ENCODE peak calls at places on chromosomes 5 and 9, in four cellular contexts. One of them, this sample, is unnamed.
A peak's percentile ranks its signal among the peaks of the same experiment; 100 is the strongest.

GRCh38 chr5:68047035-68047434 is 168.5 kb upstream of the PIK3R1 start:
- DNase-seq in activated T-helper 1 cell treated with anti-CD3 and anti-CD28 coated beads, Interleukin-12 subunit alpha, Interleukin-12 subunit beta, Interleukin-2, Interleukin-4 antibody, amounts not matched to agents 30 ng/mL and 10 ng/mL and 1 ng/mL, durations not matched to agents 14 hours and 24 hours and 36 hours: no peak
- DNase-seq in amygdala: no peak
- DNase-seq in activated T-cell treated with anti-CD3 and anti-CD28 coated beads, Interleukin-2, amount 50 U/mL, for 72 hours: no peak
- DNase-seq in this sample: no peak

GRCh38 chr5:1494780-1495524 is 28.8 kb downstream of the LPCAT1 start:
- DNase-seq in activated T-helper 1 cell treated with anti-CD3 and anti-CD28 coated beads, Interleukin-12 subunit alpha, Interleukin-12 subunit beta, Interleukin-2, Interleukin-4 antibody, amounts not matched to agents 30 ng/mL and 10 ng/mL and 1 ng/mL, durations not matched to agents 14 hours and 24 hours and 36 hours: no peak
- DNase-seq in amygdala: no peak
- DNase-seq in activated T-cell treated with anti-CD3 and anti-CD28 coated beads, Interleukin-2, amount 50 U/mL, for 72 hours: peak; percentile 19
- DNase-seq in this sample: peak; percentile 79

GRCh38 chr5:177458912-177459350 is 12.3 kb downstream of the PRR7 start:
- DNase-seq in activated T-cell treated with anti-CD3 and anti-CD28 coated beads, Interleukin-2, amount 50 U/mL, for 72 hours: no peak
- DNase-seq in amygdala: no peak
- DNase-seq in activated T-helper 1 cell treated with anti-CD3 and anti-CD28 coated beads, Interleukin-12 subunit alpha, Interleukin-12 subunit beta, Interleukin-2, Interleukin-4 antibody, amounts not matched to agents 30 ng/mL and 10 ng/mL and 1 ng/mL, durations not matched to agents 14 hours and 24 hours and 36 hours: no peak
- DNase-seq in this sample: no peak

GRCh38 chr5:1033178-1033577 is 24.6 kb downstream of the NKD2 start:
- DNase-seq in activated T-helper 1 cell treated with anti-CD3 and anti-CD28 coated beads, Interleukin-12 subunit alpha, Interleukin-12 subunit beta, Interleukin-2, Interleukin-4 antibody, amounts not matched to agents 30 ng/mL and 10 ng/mL and 1 ng/mL, durations not matched to agents 14 hours and 24 hours and 36 hours: no peak
- DNase-seq in activated T-cell treated with anti-CD3 and anti-CD28 coated beads, Interleukin-2, amount 50 U/mL, for 72 hours: no peak
- DNase-seq in amygdala: no peak
- DNase-seq in this sample: peak; percentile 32

GRCh38 chr9:107227696-107228258 is 55.3 kb upstream of the RAD23B start:
- DNase-seq in activated T-cell treated with anti-CD3 and anti-CD28 coated beads, Interleukin-2, amount 50 U/mL, for 72 hours: no peak
- DNase-seq in amygdala: no peak
- DNase-seq in activated T-helper 1 cell treated with anti-CD3 and anti-CD28 coated beads, Interleukin-12 subunit alpha, Interleukin-12 subunit beta, Interleukin-2, Interleukin-4 antibody, amounts not matched to agents 30 ng/mL and 10 ng/mL and 1 ng/mL, durations not matched to agents 14 hours and 24 hours and 36 hours: no peak
- DNase-seq in this sample: no peak

GRCh38 chr5:9104576-9105339 is 441.1 kb downstream of the SEMA5A start:
- DNase-seq in activated T-cell treated with anti-CD3 and anti-CD28 coated beads, Interleukin-2, amount 50 U/mL, for 72 hours: no peak
- DNase-seq in amygdala: no peak
- DNase-seq in activated T-helper 1 cell treated with anti-CD3 and anti-CD28 coated beads, Interleukin-12 subunit alpha, Interleukin-12 subunit beta, Interleukin-2, Interleukin-4 antibody, amounts not matched to agents 30 ng/mL and 10 ng/mL and 1 ng/mL, durations not matched to agents 14 hours and 24 hours and 36 hours: no peak
- DNase-seq in this sample: no peak

GRCh38 chr9:79858509-79858908 is 286.7 kb downstream of the TLE4 start:
- DNase-seq in activated T-helper 1 cell treated with anti-CD3 and anti-CD28 coated beads, Interleukin-12 subunit alpha, Interleukin-12 subunit beta, Interleukin-2, Interleukin-4 antibody, amounts not matched to agents 30 ng/mL and 10 ng/mL and 1 ng/mL, durations not matched to agents 14 hours and 24 hours and 36 hours: no peak
- DNase-seq in amygdala: no peak
- DNase-seq in activated T-cell treated with anti-CD3 and anti-CD28 coated beads, Interleukin-2, amount 50 U/mL, for 72 hours: no peak
- DNase-seq in this sample: no peak

GRCh38 chr5:177309351-177310191 is 2.1 kb downstream of the MXD3 start:
- DNase-seq in activated T-helper 1 cell treated with anti-CD3 and anti-CD28 coated beads, Interleukin-12 subunit alpha, Interleukin-12 subunit beta, Interleukin-2, Interleukin-4 antibody, amounts not matched to agents 30 ng/mL and 10 ng/mL and 1 ng/mL, durations not matched to agents 14 hours and 24 hours and 36 hours: peak; percentile 68
- DNase-seq in amygdala: no peak
- DNase-seq in activated T-cell treated with anti-CD3 and anti-CD28 coated beads, Interleukin-2, amount 50 U/mL, for 72 hours: peak; percentile 79
- DNase-seq in this sample: peak; percentile 80

GRCh38 chr5:96226941-96227552 is 206.0 kb downstream of the PCSK1 start:
- DNase-seq in activated T-helper 1 cell treated with anti-CD3 and anti-CD28 coated beads, Interleukin-12 subunit alpha, Interleukin-12 subunit beta, Interleukin-2, Interleukin-4 antibody, amounts not matched to agents 30 ng/mL and 10 ng/mL and 1 ng/mL, durations not matched to agents 14 hours and 24 hours and 36 hours: no peak
- DNase-seq in amygdala: no peak
- DNase-seq in activated T-cell treated with anti-CD3 and anti-CD28 coated beads, Interleukin-2, amount 50 U/mL, for 72 hours: no peak
- DNase-seq in this sample: no peak

GRCh38 chr5:68554566-68555279 is 339.2 kb downstream of the PIK3R1 start:
- DNase-seq in activated T-cell treated with anti-CD3 and anti-CD28 coated beads, Interleukin-2, amount 50 U/mL, for 72 hours: no peak
- DNase-seq in amygdala: no peak
- DNase-seq in activated T-helper 1 cell treated with anti-CD3 and anti-CD28 coated beads, Interleukin-12 subunit alpha, Interleukin-12 subunit beta, Interleukin-2, Interleukin-4 antibody, amounts not matched to agents 30 ng/mL and 10 ng/mL and 1 ng/mL, durations not matched to agents 14 hours and 24 hours and 36 hours: no peak
- DNase-seq in this sample: no peak

GRCh38 chr5:163433271-163433670 is 4.1 kb upstream of the CCNG1 start:
- DNase-seq in activated T-helper 1 cell treated with anti-CD3 and anti-CD28 coated beads, Interleukin-12 subunit alpha, Interleukin-12 subunit beta, Interleukin-2, Interleukin-4 antibody, amounts not matched to agents 30 ng/mL and 10 ng/mL and 1 ng/mL, durations not matched to agents 14 hours and 24 hours and 36 hours: no peak
- DNase-seq in activated T-cell treated with anti-CD3 and anti-CD28 coated beads, Interleukin-2, amount 50 U/mL, for 72 hours: no peak
- DNase-seq in amygdala: no peak
- DNase-seq in this sample: no peak

GRCh38 chr5:179380211-179381035 is 35.2 kb upstream of the ADAMTS2 start:
- DNase-seq in activated T-cell treated with anti-CD3 and anti-CD28 coated beads, Interleukin-2, amount 50 U/mL, for 72 hours: no peak
- DNase-seq in amygdala: no peak
- DNase-seq in activated T-helper 1 cell treated with anti-CD3 and anti-CD28 coated beads, Interleukin-12 subunit alpha, Interleukin-12 subunit beta, Interleukin-2, Interleukin-4 antibody, amounts not matched to agents 30 ng/mL and 10 ng/mL and 1 ng/mL, durations not matched to agents 14 hours and 24 hours and 36 hours: no peak
- DNase-seq in this sample: no peak

This sample was measured in lower lobe of right lung.